ENCODE peak calls at places on chromosomes 12 and 14, in nine cellular contexts. U is fibroblast of mammary gland, S is HL-60, G is endothelial cell, J is brain microvascular endothelial cell, Y is foreskin fibroblast, Q is GM23338, L is Panc1, I is RWPE1. O is an unnamed sample.

GRCh38 chr14:50053935-50054334 is 62.4 kb downstream of the VCPKMT start:
- DNase-seq in G (no peak), Y (no peak), I (no peak), J (no peak), L (no peak), U (no peak), S (no peak), Q (no peak), O (no peak)

GRCh38 chr12:110686294-110686903 is 2.5 kb downstream of the HVCN1 start:
- DNase-seq in S (no peak), Q (no peak), L (no peak), U (no peak), G (no peak), Y (no peak), J (no peak), I (no peak), O (no peak)

GRCh38 chr14:73753887-73754880 is 40.0 kb upstream of the PNMA1 start:
- DNase-seq in I (no peak), G (no peak), U (peak; percentile 59), Y (peak; percentile 55), S (peak; percentile 81), Q (no peak), L (no peak), J (no peak), O (no peak)

GRCh38 chr12:1947081-1947480 is 28.6 kb upstream of the CACNA2D4 start:
- DNase-seq in U (peak; percentile 48), Q (no peak), S (no peak), I (no peak), J (peak; percentile 21), L (no peak), G (no peak), Y (peak; percentile 29), O (no peak)

GRCh38 chr12:58387199-58387598 is 445.8 kb downstream of the ATP23 start:
- DNase-seq in U (peak; percentile 53), L (no peak), J (peak; percentile 45), Q (no peak), I (peak; percentile 25), Y (peak; percentile 64), S (no peak), G (no peak), O (no peak)

GRCh38 chr14:76975051-76975450 is 53.5 kb downstream of the IRF2BPL start:
- DNase-seq in Q (no peak), Y (no peak), I (no peak), S (no peak), G (no peak), L (no peak), J (no peak), U (no peak), O (no peak)

GRCh38 chr12:1185460-1186182 is 194.6 kb downstream of the ERC1 start:
- DNase-seq in Q (no peak), Y (no peak), S (no peak), I (no peak), U (no peak), G (no peak), L (no peak), J (no peak), O (no peak)

GRCh38 chr14:67071506-67071905 is 117.7 kb upstream of the GARIN2 start:
- DNase-seq in G (no peak), Y (no peak), I (no peak), J (no peak), S (no peak), L (no peak), Q (no peak), U (no peak), O (no peak)

GRCh38 chr14:64880382-64881121 is 845 bp upstream of the SPTB start:
- DNase-seq in I (peak; percentile 30), G (peak; percentile 55), Y (no peak), S (peak; percentile 3), Q (peak; percentile 88), U (no peak), J (no peak), L (no peak), O (no peak)

GRCh38 chr12:47904647-47905312 is at the start of gene VDR:
- DNase-seq in Y (peak; percentile 64), J (peak; percentile 61), L (peak; percentile 50), U (peak; percentile 65), I (peak; percentile 93), S (peak; percentile 88), G (peak; percentile 66), Q (peak; percentile 90), O (peak; percentile 77)

GRCh38 chr14:63275611-63276010 is 43.1 kb downstream of the GPHB5 start:
- DNase-seq in J (no peak), U (no peak), Q (peak; percentile 5), I (no peak), L (no peak), G (no peak), Y (no peak), S (no peak), O (no peak)

GRCh38 chr12:124720687-124721500 is 142.8 kb downstream of the SCARB1 start:
- DNase-seq in L (no peak), Q (no peak), I (peak; percentile 52), U (peak; percentile 91), Y (peak; percentile 62), S (no peak), J (no peak), G (no peak), O (peak; percentile 86)

GRCh38 chr14:57686317-57686716 is 179.6 kb downstream of the SLC35F4 start:
- DNase-seq in J (no peak), G (no peak), Y (no peak), U (no peak), Q (no peak), I (no peak), L (no peak), S (no peak), O (no peak)

GRCh38 chr12:54195736-54196347 is 7.1 kb upstream of the SMUG1 start:
- DNase-seq in I (no peak), L (no peak), U (peak; percentile 53), S (peak; percentile 73), Y (peak; percentile 48), Q (no peak), J (peak; percentile 73), G (no peak), O (peak; percentile 87)

GRCh38 chr14:74975059-74975810 is 19.8 kb upstream of the PGF start:
- DNase-seq in S (no peak), L (no peak), I (no peak), J (no peak), U (peak; percentile 27), Y (no peak), G (no peak), Q (no peak), O (no peak)

GRCh38 chr12:104958009-104958945 is at the start of gene SLC41A2:
- DNase-seq in Y (peak; percentile 85), L (peak; percentile 60), Q (peak; percentile 83), I (peak; percentile 76), J (peak; percentile 94), G (peak; percentile 80), S (peak; percentile 12), U (peak; percentile 96), O (peak; percentile 87)

DNA sequence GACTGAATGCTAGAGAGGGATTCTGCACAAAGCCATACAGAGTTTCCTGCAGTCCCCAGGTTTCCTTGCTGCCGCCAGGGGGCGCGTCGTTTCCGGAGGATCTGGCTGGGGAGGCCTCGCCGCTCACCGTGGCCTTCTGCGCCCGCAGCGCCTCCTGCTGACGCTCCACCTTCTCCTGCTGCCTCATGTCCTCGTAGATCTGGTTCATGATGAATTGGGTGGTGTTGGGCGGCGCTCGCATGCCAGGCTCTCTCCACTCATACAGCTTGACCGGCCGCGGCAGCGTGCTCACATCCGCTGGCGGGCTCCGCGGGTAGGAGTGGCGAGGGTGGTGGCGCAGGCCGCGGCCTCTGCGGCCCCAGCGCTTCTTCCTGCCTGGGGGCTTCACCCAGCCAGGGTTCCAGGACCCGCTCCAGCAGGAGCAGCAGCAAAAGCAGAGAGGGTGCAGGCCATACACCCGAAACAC is 987 bp downstream of the CCER1 start:
- DNase-seq in J (no peak), Q (peak; percentile 91), S (no peak), U (no peak), I (no peak), G (no peak), L (no peak), Y (no peak), O (no peak)
- TF ChIP-seq CTCF in J (peak; percentile 46), Q (peak; percentile 99), S (no peak), U (peak; percentile 26), I (peak; percentile 26), G (peak; percentile 46), L (peak; percentile 33), Y (no peak), O (peak; percentile 23)

GRCh38 chr12:127459687-127460086 is 807.3 kb upstream of the TMEM132C start:
- DNase-seq in G (no peak), S (no peak), Q (no peak), I (no peak), J (no peak), L (no peak), Y (no peak), U (no peak), O (no peak)

GRCh38 chr12:127459166-127459565 is 807.8 kb upstream of the TMEM132C start:
- DNase-seq in Y (no peak), G (no peak), S (no peak), L (no peak), Q (no peak), I (no peak), U (no peak), J (no peak), O (no peak)

GRCh38 chr12:127450822-127451221 is 816.1 kb upstream of the TMEM132C start:
- DNase-seq in S (no peak), Y (no peak), Q (no peak), J (no peak), G (no peak), U (no peak), I (no peak), L (no peak), O (no peak)

GRCh38 chr12:127457726-127458125 is 809.2 kb upstream of the TMEM132C start:
- DNase-seq in I (no peak), G (no peak), Y (no peak), Q (no peak), L (no peak), J (no peak), S (no peak), U (no peak), O (no peak)

GRCh38 chr12:127455347-127456265 is 811.4 kb upstream of the TMEM132C start:
- DNase-seq in S (no peak), J (no peak), Q (peak; percentile 65), I (no peak), Y (no peak), L (no peak), G (no peak), U (no peak), O (no peak)
- TF ChIP-seq CTCF in S (no peak), J (peak; percentile 46), Q (peak; percentile 55), I (no peak), Y (no peak), L (no peak), G (no peak), U (no peak), O (no peak)

GRCh38 chr12:89345830-89346740 is 6.2 kb downstream of the DUSP6 start:
- DNase-seq in G (peak; percentile 62), Y (peak; percentile 84), S (peak; percentile 98), J (peak; percentile 73), I (no peak), L (no peak), Q (peak; percentile 90), U (peak; percentile 68), O (peak; percentile 85)
- TF ChIP-seq CTCF in G (no peak), Y (no peak), S (no peak), J (no peak), I (no peak), L (no peak), Q (no peak), U (no peak), O (no peak)

DNA sequence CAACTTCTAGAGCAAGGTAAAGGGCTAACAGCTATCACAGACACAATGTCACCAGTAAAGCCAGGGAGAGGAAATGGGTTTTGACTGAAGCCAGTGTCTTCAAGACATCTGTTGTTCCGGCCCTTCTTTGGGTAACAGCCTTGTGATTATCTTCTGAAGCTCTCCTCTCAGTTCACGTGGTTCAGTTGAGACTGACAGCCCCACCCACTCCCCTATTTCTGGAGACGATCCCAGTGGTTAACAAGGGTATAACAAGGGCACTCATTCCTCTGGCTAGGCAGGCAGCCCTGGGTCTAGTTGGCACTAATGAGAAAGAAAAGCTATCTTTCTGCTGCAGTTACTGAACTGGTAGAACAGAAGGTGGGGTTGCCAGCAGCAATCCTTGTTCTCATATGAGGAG is 6.9 kb downstream of the GNPTAB start:
- DNase-seq in Q (peak; percentile 87), G (peak; percentile 33), U (peak; percentile 6), L (no peak), I (peak; percentile 53), S (peak; percentile 67), J (peak; percentile 7), Y (no peak), O (peak; percentile 46)
- TF ChIP-seq CTCF in Q (no peak), G (peak; percentile 61), U (peak; percentile 8), L (no peak), I (peak; percentile 13), S (no peak), J (peak; percentile 46), Y (no peak), O (peak; percentile 50)